ENCODE peak calls at places on chromosomes 1 and 21, in four cellular contexts. G is H1, Q is GM12878, K is K562. I is an unnamed sample.

GRCh38 chr1:235229868-235230267 is 68.8 kb upstream of the RBM34 start:
- DNase-seq in G (no peak), Q (no peak), K (no peak), I (no peak)

GRCh38 chr21:42593007-42593814 is 60.2 kb upstream of the PDE9A start:
- DNase-seq in G (peak), Q (no peak), K (peak), I (peak)

GRCh38 chr21:42083361-42083690 is 12.2 kb downstream of the UMODL1 start:
- DNase-seq in G (no peak), Q (no peak), K (no peak), I (no peak)

GRCh38 chr1:111958911-111959310 is 30.6 kb downstream of the KCND3 start:
- DNase-seq in G (no peak), Q (no peak), K (no peak), I (no peak)

GRCh38 chr1:229221106-229222019 is 49.5 kb upstream of the RAB4A start:
- DNase-seq in G (peak), Q (no peak), K (no peak), I (peak)

GRCh38 chr1:89695847-89696246 is 62.9 kb downstream of the LRRC8C start:
- DNase-seq in G (no peak), Q (no peak), K (no peak), I (no peak)

GRCh38 chr1:181159451-181160151 is 71.1 kb downstream of the IER5 start:
- DNase-seq in G (no peak), Q (no peak), K (no peak), I (no peak)

GRCh38 chr1:198638894-198639319 is at the start of gene PTPRC:
- DNase-seq in G (no peak), Q (peak), K (no peak), I (no peak)

GRCh38 chr1:21913763-21914162 is 23.3 kb downstream of the HSPG2 start:
- DNase-seq in G (no peak), Q (no peak), K (no peak), I (no peak)

GRCh38 chr21:34517491-34518245 is 5.7 kb upstream of the KCNE1 start:
- DNase-seq in G (no peak), Q (no peak), K (peak), I (no peak)

GRCh38 chr1:226133504-226134123 is 52.9 kb downstream of the ACBD3 start:
- DNase-seq in G (peak), Q (no peak), K (no peak), I (peak)

GRCh38 chr1:27049607-27050006 is 37.0 kb upstream of the TENT5B start:
- DNase-seq in G (no peak), Q (no peak), K (peak), I (no peak)

GRCh38 chr1:12229386-12229834 is 420 bp upstream of the VPS13D start:
- DNase-seq in G (no peak), Q (no peak), K (no peak), I (no peak)

GRCh38 chr1:3180915-3181314 is 111.9 kb downstream of the PRDM16 start:
- DNase-seq in G (no peak), Q (no peak), K (no peak), I (no peak)

GRCh38 chr21:37636152-37636860 is 269.7 kb downstream of the DYRK1A start:
- DNase-seq in G (no peak), Q (no peak), K (no peak), I (no peak)

GRCh38 chr1:24322636-24323177 is 3.5 kb downstream of the GRHL3 start:
- DNase-seq in G (peak), Q (no peak), K (no peak), I (no peak)

GRCh38 chr1:198498881-198499280 is 41.6 kb downstream of the ATP6V1G3 start:
- DNase-seq in G (no peak), Q (no peak), K (no peak), I (no peak)

GRCh38 chr1:174982971-174983689 is 16.6 kb upstream of the CACYBP start:
- DNase-seq in G (no peak), Q (no peak), K (peak), I (peak)

GRCh38 chr21:45043541-45044020 is 30.8 kb upstream of the ADARB1 start:
- DNase-seq in G (no peak), Q (no peak), K (no peak), I (no peak)

GRCh38 chr21:29904359-29905282 is 35.2 kb downstream of the GRIK1 start:
- DNase-seq in G (no peak), Q (no peak), K (no peak), I (no peak)

GRCh38 chr1:98103617-98104284 is 182.9 kb upstream of the DPYD start:
- DNase-seq in G (no peak), Q (no peak), K (no peak), I (no peak)

GRCh38 chr21:38824124-38824822 is 18.5 kb downstream of the ETS2 start:
- DNase-seq in G (peak), Q (no peak), K (no peak), I (no peak)

GRCh38 chr1:67514299-67514698 is 84.1 kb upstream of the SERBP1 start:
- DNase-seq in G (no peak), Q (no peak), K (no peak), I (no peak)

GRCh38 chr1:36383240-36383639 is 2.5 kb downstream of the STK40 start:
- DNase-seq in G (no peak), Q (no peak), K (no peak), I (no peak)

GRCh38 chr1:178768423-178768822 is 43.4 kb downstream of the RALGPS2 start:
- DNase-seq in G (peak), Q (no peak), K (peak), I (peak)

DNA sequence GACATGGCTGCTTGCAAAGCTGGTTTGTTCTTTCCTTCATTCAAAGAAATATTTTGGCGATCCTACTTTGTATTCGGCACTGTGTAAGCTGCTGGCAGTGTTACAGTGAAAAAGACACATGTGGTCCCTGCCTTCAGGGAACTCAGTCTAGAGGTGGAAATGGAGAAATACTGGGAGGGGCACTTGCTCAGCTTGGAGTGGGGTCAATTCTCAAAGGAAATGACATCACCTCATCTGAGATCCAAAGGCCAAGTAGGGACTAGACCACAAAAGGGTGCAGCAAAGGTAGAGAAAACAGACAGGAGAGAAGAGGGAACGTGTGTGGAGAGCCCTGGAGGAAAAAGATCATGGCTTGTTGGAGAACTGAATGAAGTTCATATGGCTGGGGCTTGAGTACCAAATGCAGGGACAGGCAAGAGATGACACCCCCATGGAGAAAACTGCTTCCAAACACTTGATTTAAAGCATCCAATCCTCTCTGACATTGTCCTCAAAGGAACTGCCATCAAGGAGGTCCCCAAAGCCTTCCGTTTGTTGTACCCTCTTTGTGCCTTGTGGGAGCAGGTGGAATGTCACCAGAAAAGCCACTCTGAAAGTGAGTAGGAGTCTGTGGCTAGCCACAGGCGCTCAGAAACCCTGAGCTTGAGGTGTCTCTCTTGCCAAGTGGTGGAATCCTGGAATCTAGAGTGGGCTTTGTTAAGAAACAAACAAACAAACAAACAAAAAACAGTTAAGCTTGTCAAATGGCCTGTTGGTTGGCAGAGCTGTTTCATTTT is 48.3 kb upstream of the TDRD10 start:
- DNase-seq in G (no peak), Q (no peak), K (no peak), I (no peak)
- TF ChIP-seq RAD21 in G (no peak), Q (no peak), K (no peak), I (no peak)

GRCh38 chr1:18913065-18913502 is 10.7 kb upstream of the ALDH4A1 start:
- DNase-seq in G (peak), Q (no peak), K (peak), I (peak)
- TF ChIP-seq NRF1 in G (no peak), Q (no peak), K (no peak), I (no peak)

GRCh38 chr1:116318897-116319296 is 54.1 kb upstream of the ATP1A1 start:
- DNase-seq in G (no peak), Q (no peak), K (peak), I (no peak)

GRCh38 chr1:116311756-116312691 is 61.0 kb upstream of the ATP1A1 start:
- DNase-seq in G (no peak), Q (no peak), K (no peak), I (no peak)

GRCh38 chr1:116314305-116314919 is 58.6 kb upstream of the ATP1A1 start:
- DNase-seq in G (no peak), Q (no peak), K (no peak), I (no peak)

GRCh38 chr1:116313776-116314175 is 59.3 kb upstream of the ATP1A1 start:
- DNase-seq in G (no peak), Q (no peak), K (no peak), I (no peak)

GRCh38 chr1:116316373-116316772 is 56.7 kb upstream of the ATP1A1 start:
- DNase-seq in G (no peak), Q (no peak), K (no peak), I (no peak)
- TF ChIP-seq RAD21 in G (no peak), Q (no peak), K (no peak), I (no peak)

DNA sequence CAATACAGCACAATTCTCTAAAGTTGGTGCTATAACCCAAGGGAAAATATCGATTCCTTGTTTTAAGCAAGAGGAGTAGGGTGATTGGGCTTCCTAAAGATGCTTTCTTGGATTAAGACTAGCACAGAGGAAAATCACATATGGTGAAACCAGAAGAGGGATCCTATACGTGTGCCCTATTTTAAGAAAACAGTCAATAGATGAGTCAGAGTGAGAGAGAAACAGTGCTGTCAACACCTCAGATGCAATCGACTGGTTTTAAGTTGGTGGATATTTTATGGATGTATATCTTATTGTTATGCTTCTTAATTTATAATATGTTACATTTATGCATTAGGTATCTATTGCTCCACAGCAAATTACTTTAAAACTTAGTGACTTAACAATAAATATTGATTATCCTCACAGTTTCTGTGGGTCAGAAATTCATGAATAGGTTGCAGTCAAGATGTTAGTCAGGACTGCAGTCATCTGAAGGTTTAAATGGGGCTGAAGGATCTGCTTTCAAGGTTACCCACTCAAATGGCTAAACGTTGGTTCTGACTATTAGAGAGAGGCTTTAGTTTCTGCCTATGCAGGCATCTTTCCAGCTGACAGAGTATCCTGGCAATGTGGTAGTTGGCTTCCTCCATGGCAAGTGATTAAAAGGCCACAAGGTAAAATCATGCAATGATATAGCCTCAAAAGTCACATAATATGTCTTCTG is 61.6 kb upstream of the DEPDC1 start:
- DNase-seq in G (no peak), Q (no peak), K (no peak), I (no peak)
- TF ChIP-seq NRF1 in G (no peak), Q (no peak), K (no peak), I (no peak)

GRCh38 chr1:55206210-55206609 is 9.0 kb downstream of the USP24 start:
- DNase-seq in G (no peak), Q (no peak), K (no peak), I (no peak)

GRCh38 chr1:55200667-55201066 is 14.5 kb downstream of the USP24 start:
- DNase-seq in G (no peak), Q (no peak), K (no peak), I (no peak)

GRCh38 chr1:55204997-55205396 is 10.2 kb downstream of the USP24 start:
- DNase-seq in G (no peak), Q (no peak), K (peak), I (no peak)

GRCh38 chr1:55198044-55198443 is 17.1 kb downstream of the USP24 start:
- DNase-seq in G (no peak), Q (no peak), K (no peak), I (no peak)

DNA sequence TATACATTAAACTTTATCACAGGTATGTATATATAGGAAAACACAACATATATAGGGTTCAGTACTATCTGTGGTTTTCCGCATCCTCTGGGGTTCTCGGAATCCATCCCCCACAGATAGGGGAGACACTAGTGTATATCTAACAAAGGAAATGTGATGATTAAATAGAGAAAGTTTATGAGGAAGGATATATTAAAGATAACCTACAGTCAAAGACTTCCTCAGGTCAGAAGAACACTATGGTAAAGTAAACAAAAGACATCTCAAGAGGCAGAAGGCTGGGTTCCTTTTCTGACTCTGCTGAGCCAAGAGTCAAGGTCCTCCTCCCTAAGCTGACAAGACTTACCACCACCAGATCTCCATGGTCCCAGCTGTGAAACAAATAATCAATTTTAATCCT is 12.1 kb downstream of the USP24 start:
- DNase-seq in G (no peak), Q (no peak), K (no peak), I (no peak)
- TF ChIP-seq RAD21 in G (no peak), Q (no peak), K (no peak), I (no peak)

GRCh38 chr1:56297191-56297590 is 282.2 kb downstream of the PLPP3 start:
- DNase-seq in G (no peak), Q (no peak), K (no peak), I (no peak)
- TF ChIP-seq NRF1 in G (no peak), Q (no peak), K (no peak), I (no peak)

GRCh38 chr1:215595231-215595630 is 28.1 kb downstream of the KCTD3 start:
- DNase-seq in G (no peak), Q (no peak), K (no peak), I (no peak)
- TF ChIP-seq RAD21 in G (no peak), Q (no peak), K (no peak), I (no peak)

GRCh38 chr1:227756172-227756959 is 21.1 kb downstream of the SNAP47 start:
- DNase-seq in G (no peak), Q (no peak), K (no peak), I (no peak)
- TF ChIP-seq NRF1 in G (no peak), Q (no peak), K (no peak), I (no peak)

GRCh38 chr1:230878584-230878975 is 10.3 kb upstream of the C1orf198 start:
- DNase-seq in G (no peak), Q (no peak), K (no peak), I (no peak)
- TF ChIP-seq RAD21 in G (no peak), Q (no peak), K (no peak), I (no peak)